ENCODE peak calls at places on chromosomes 16 and 17, in four cellular contexts. E is H9, D is A549, H is fibroblast of lung. N is an unnamed sample.

GRCh38 chr16:15876503-15876902 is 11.9 kb downstream of the CEP20 start:
- DNase-seq in E (no peak), D (no peak), H (no peak), N (no peak)

GRCh38 chr17:13003454-13003851 is 14.4 kb downstream of the ELAC2 start:
- DNase-seq in E (no peak), D (no peak), H (no peak), N (no peak)

GRCh38 chr16:16109453-16110110 is 113.7 kb downstream of the ABCC6 start:
- DNase-seq in E (no peak), D (no peak), H (no peak), N (no peak)

GRCh38 chr16:78324649-78325274 is 225.3 kb downstream of the WWOX start:
- DNase-seq in E (peak; percentile 31), D (no peak), H (no peak), N (no peak)

GRCh38 chr17:82756166-82756565 is 4.3 kb downstream of the TBCD start:
- DNase-seq in E (no peak), D (no peak), H (no peak), N (no peak)

GRCh38 chr16:30418350-30419181 is 11.2 kb downstream of the ZNF771 start:
- DNase-seq in E (no peak), D (no peak), H (no peak), N (no peak)

GRCh38 chr17:41530062-41531048 is 2.2 kb upstream of the KRT19 start:
- DNase-seq in E (no peak), D (peak; percentile 89), H (peak; percentile 97), N (peak; percentile 91)

GRCh38 chr16:67399218-67399733 is 6.0 kb upstream of the TPPP3 start:
- DNase-seq in E (peak; percentile 84), D (peak; percentile 52), H (peak; percentile 32), N (peak; percentile 72)

GRCh38 chr17:7484964-7485377 is 805 bp downstream of the POLR2A start:
- DNase-seq in E (no peak), D (no peak), H (no peak), N (no peak)

GRCh38 chr17:343211-343610 is 9.4 kb downstream of the RPH3AL start:
- DNase-seq in E (no peak), D (no peak), H (no peak), N (no peak)

GRCh38 chr17:74011963-74012362 is 191.5 kb upstream of the RPL38 start:
- DNase-seq in E (no peak), D (no peak), H (no peak), N (peak; percentile 28)

GRCh38 chr17:32567511-32567910 is 80.7 kb downstream of the CDK5R1 start:
- DNase-seq in E (no peak), D (no peak), H (no peak), N (no peak)

GRCh38 chr16:24999856-25000447 is 15.2 kb downstream of the ARHGAP17 start:
- DNase-seq in E (no peak), D (no peak), H (peak; percentile 64), N (peak; percentile 70)

GRCh38 chr16:28912558-28912957 is 12.5 kb downstream of the RABEP2 start:
- DNase-seq in E (no peak), D (no peak), H (no peak), N (no peak)

GRCh38 chr17:42743595-42744282 is 1.1 kb downstream of the EZH1 start:
- DNase-seq in E (no peak), D (peak; percentile 61), H (no peak), N (no peak)

GRCh38 chr17:55420067-55420775 is 1.4 kb downstream of the MMD start:
- DNase-seq in E (no peak), D (no peak), H (no peak), N (no peak)

GRCh38 chr16:71883193-71883848 is 661 bp downstream of the ZNF821 start:
- DNase-seq in E (peak; percentile 82), D (no peak), H (peak; percentile 9), N (peak; percentile 72)

GRCh38 chr17:16464001-16464640 is 27.9 kb downstream of the LRRC75A start:
- DNase-seq in E (no peak), D (no peak), H (no peak), N (no peak)

GRCh38 chr16:56977823-56978430 is 11.4 kb upstream of the NLRC5 start:
- DNase-seq in E (no peak), D (no peak), H (no peak), N (no peak)

GRCh38 chr16:2388875-2389433 is 40.3 kb upstream of the CCNF start:
- DNase-seq in E (no peak), D (no peak), H (peak; percentile 84), N (no peak)

GRCh38 chr17:78915872-78916632 is 9.1 kb downstream of the TIMP2 start:
- DNase-seq in E (no peak), D (peak; percentile 50), H (peak; percentile 66), N (no peak)

GRCh38 chr17:29930399-29931010 is 477 bp upstream of the SSH2 start:
- DNase-seq in E (no peak), D (no peak), H (no peak), N (no peak)

GRCh38 chr16:85923153-85924021 is 24.4 kb downstream of the IRF8 start:
- DNase-seq in E (no peak), D (no peak), H (peak; percentile 40), N (peak; percentile 54)
- H3K4me2 ChIP-seq in E (no peak overlapping the region), D (no peak overlapping the region), H (no peak overlapping the region), N (no peak overlapping the region)

GRCh38 chr16:18804540-18804939 is 3.2 kb upstream of the ARL6IP1 start:
- DNase-seq in E (peak; percentile 42), D (no peak), H (peak; percentile 15), N (no peak)
- H3K4me2 ChIP-seq in E (no peak overlapping the region), D (peak overlapping the region; percentile 65), H (no peak overlapping the region), N (no peak overlapping the region)

GRCh38 chr16:19717319-19717718 is 708 bp downstream of the KNOP1 start:
- DNase-seq in E (no peak), D (peak; percentile 35), H (peak; percentile 16), N (no peak)

GRCh38 chr16:19716183-19716582 is 1.8 kb downstream of the KNOP1 start:
- DNase-seq in E (no peak), D (no peak), H (no peak), N (no peak)

GRCh38 chr16:19713697-19714096 is 4.3 kb downstream of the KNOP1 start:
- DNase-seq in E (no peak), D (no peak), H (no peak), N (no peak)

GRCh38 chr16:19717781-19718623 is at the start of the genes IQCK and KNOP1:
- DNase-seq in E (peak; percentile 91), D (peak; percentile 90), H (peak; percentile 89), N (peak; percentile 94)

GRCh38 chr16:19715566-19715965 is 2.5 kb downstream of the KNOP1 start:
- DNase-seq in E (no peak), D (no peak), H (no peak), N (no peak)
- H3K4me2 ChIP-seq in E (no peak overlapping the region), D (peak overlapping the region; percentile 85), H (no peak overlapping the region), N (peak overlapping the region; percentile 91)

DNA sequence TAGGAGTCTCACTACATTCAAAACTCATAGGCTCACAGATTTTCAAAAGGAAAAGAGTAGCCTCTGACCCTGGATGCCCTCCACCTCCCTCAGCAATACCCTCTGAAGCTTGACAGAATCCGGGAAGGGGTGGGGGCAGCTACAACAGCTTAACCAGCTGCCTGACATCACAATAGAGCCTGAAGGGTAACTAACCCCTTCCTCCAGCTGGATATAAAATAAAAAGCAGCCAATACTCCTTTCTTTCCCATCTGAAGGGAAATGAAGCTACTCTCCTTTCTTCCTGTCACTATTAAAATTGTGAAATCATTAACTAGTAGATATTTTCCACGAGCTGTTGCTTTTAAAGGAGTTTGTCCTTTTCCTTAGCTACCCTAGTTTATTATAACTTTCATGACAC is 24.0 kb downstream of the USP31 start:
- DNase-seq in E (no peak), D (no peak), H (no peak), N (no peak)
- H3K4me2 ChIP-seq in E (no peak overlapping the region), D (peak overlapping the region; percentile 61), H (no peak overlapping the region), N (no peak overlapping the region)

GRCh38 chr16:4734730-4735575 is 616 bp downstream of the DNAAF8 start:
- DNase-seq in E (peak; percentile 91), D (peak; percentile 81), H (peak; percentile 71), N (peak; percentile 95)
- H3K4me2 ChIP-seq in E (peak overlapping the region; percentile 94), D (peak overlapping the region; percentile 90), H (peak overlapping the region; percentile 93), N (peak overlapping the region; percentile 92)

GRCh38 chr17:80256034-80256350 is 4.7 kb upstream of the RNF213 start:
- DNase-seq in E (no peak), D (no peak), H (no peak), N (no peak)

GRCh38 chr17:80259642-80260535 is 763 bp upstream of the RNF213 start:
- DNase-seq in E (peak; percentile 82), D (peak; percentile 95), H (peak; percentile 68), N (peak; percentile 92)

GRCh38 chr17:80254396-80255241 is 6.0 kb upstream of the RNF213 start:
- DNase-seq in E (peak; percentile 32), D (peak; percentile 97), H (peak; percentile 95), N (peak; percentile 78)

GRCh38 chr17:80260791-80261158 is at the start of gene RNF213:
- DNase-seq in E (peak; percentile 58), D (peak; percentile 83), H (peak; percentile 19), N (peak; percentile 79)

GRCh38 chr17:80257716-80258213 is 2.9 kb upstream of the RNF213 start:
- DNase-seq in E (peak; percentile 61), D (no peak), H (no peak), N (no peak)
- H3K4me2 ChIP-seq in E (no peak overlapping the region), D (no peak overlapping the region), H (no peak overlapping the region), N (no peak overlapping the region)